ENCODE peak calls at places on chromosome 11, in ten cellular contexts. One of them, this sample, is unnamed.

GRCh38 chr11:28110839-28111235 is 2.6 kb downstream of the METTL15 start:
- DNase-seq in kidney epithelial cell: no peak
- DNase-seq in brain microvascular endothelial cell: no peak
- DNase-seq in adrenal gland: no peak
- DNase-seq in tibial nerve: no peak
- DNase-seq in foreskin fibroblast: no peak
- DNase-seq in sigmoid colon: no peak
- DNase-seq in AG10803: peak; percentile 32
- DNase-seq in colonic mucosa: peak; percentile 19
- DNase-seq in right atrium auricular region: no peak
- DNase-seq in this sample: no peak

GRCh38 chr11:3160252-3161031 is 4.7 kb downstream of the OSBPL5 start:
- DNase-seq in kidney epithelial cell: peak; percentile 49
- DNase-seq in brain microvascular endothelial cell: peak; percentile 90
- DNase-seq in adrenal gland: peak; percentile 92
- DNase-seq in tibial nerve: peak; percentile 85
- DNase-seq in foreskin fibroblast: peak; percentile 95
- DNase-seq in sigmoid colon: peak; percentile 96
- DNase-seq in AG10803: peak; percentile 88
- DNase-seq in colonic mucosa: peak; percentile 89
- DNase-seq in right atrium auricular region: peak; percentile 95
- DNase-seq in this sample: no peak

GRCh38 chr11:108122166-108122628 is 830 bp downstream of the ACAT1 start:
- DNase-seq in kidney epithelial cell: no peak
- DNase-seq in brain microvascular endothelial cell: peak; percentile 22
- DNase-seq in adrenal gland: peak; percentile 61
- DNase-seq in tibial nerve: no peak
- DNase-seq in foreskin fibroblast: peak; percentile 21
- DNase-seq in sigmoid colon: no peak
- DNase-seq in AG10803: peak; percentile 25
- DNase-seq in colonic mucosa: peak; percentile 45
- DNase-seq in right atrium auricular region: no peak
- DNase-seq in this sample: no peak

GRCh38 chr11:111387318-111387863 is 8.3 kb upstream of the POU2AF1 start:
- DNase-seq in kidney epithelial cell: no peak
- DNase-seq in brain microvascular endothelial cell: no peak
- DNase-seq in adrenal gland: peak; percentile 57
- DNase-seq in tibial nerve: no peak
- DNase-seq in foreskin fibroblast: no peak
- DNase-seq in sigmoid colon: peak; percentile 79
- DNase-seq in AG10803: no peak
- DNase-seq in colonic mucosa: peak; percentile 91
- DNase-seq in right atrium auricular region: no peak
- DNase-seq in this sample: peak; percentile 91

GRCh38 chr11:42524534-42525227 is 787.1 kb upstream of the API5 start:
- DNase-seq in kidney epithelial cell: no peak
- DNase-seq in brain microvascular endothelial cell: peak; percentile 66
- DNase-seq in adrenal gland: peak; percentile 60
- DNase-seq in tibial nerve: no peak
- DNase-seq in foreskin fibroblast: peak; percentile 1
- DNase-seq in sigmoid colon: peak; percentile 55
- DNase-seq in AG10803: peak; percentile 53
- DNase-seq in colonic mucosa: peak; percentile 42
- DNase-seq in right atrium auricular region: peak; percentile 60
- DNase-seq in this sample: peak; percentile 72

GRCh38 chr11:70005107-70005818 is 72.9 kb upstream of the ANO1 start:
- DNase-seq in kidney epithelial cell: no peak
- DNase-seq in brain microvascular endothelial cell: peak; percentile 12
- DNase-seq in adrenal gland: no peak
- DNase-seq in tibial nerve: no peak
- DNase-seq in foreskin fibroblast: peak; percentile 45
- DNase-seq in sigmoid colon: no peak
- DNase-seq in AG10803: peak; percentile 73
- DNase-seq in colonic mucosa: no peak
- DNase-seq in right atrium auricular region: no peak
- DNase-seq in this sample: no peak

GRCh38 chr11:28585007-28585406 is 476.8 kb downstream of the METTL15 start:
- DNase-seq in kidney epithelial cell: no peak
- DNase-seq in brain microvascular endothelial cell: peak; percentile 4
- DNase-seq in adrenal gland: no peak
- DNase-seq in tibial nerve: no peak
- DNase-seq in foreskin fibroblast: no peak
- DNase-seq in sigmoid colon: no peak
- DNase-seq in AG10803: peak; percentile 41
- DNase-seq in colonic mucosa: no peak
- DNase-seq in right atrium auricular region: no peak
- DNase-seq in this sample: no peak

GRCh38 chr11:11035331-11035730 is 177.5 kb upstream of the ZBED5 start:
- DNase-seq in kidney epithelial cell: no peak
- DNase-seq in brain microvascular endothelial cell: peak; percentile 39
- DNase-seq in adrenal gland: no peak
- DNase-seq in tibial nerve: no peak
- DNase-seq in foreskin fibroblast: no peak
- DNase-seq in sigmoid colon: no peak
- DNase-seq in AG10803: no peak
- DNase-seq in colonic mucosa: no peak
- DNase-seq in right atrium auricular region: no peak
- DNase-seq in this sample: no peak

GRCh38 chr11:125128450-125128849 is 17.0 kb upstream of the TMEM218 start:
- DNase-seq in kidney epithelial cell: no peak
- DNase-seq in brain microvascular endothelial cell: peak; percentile 52
- DNase-seq in adrenal gland: no peak
- DNase-seq in tibial nerve: no peak
- DNase-seq in foreskin fibroblast: peak; percentile 48
- DNase-seq in sigmoid colon: no peak
- DNase-seq in AG10803: peak; percentile 42
- DNase-seq in colonic mucosa: no peak
- DNase-seq in right atrium auricular region: no peak
- DNase-seq in this sample: no peak

GRCh38 chr11:125132071-125132470 is 20.6 kb upstream of the TMEM218 start:
- DNase-seq in kidney epithelial cell: no peak
- DNase-seq in brain microvascular endothelial cell: no peak
- DNase-seq in adrenal gland: no peak
- DNase-seq in tibial nerve: no peak
- DNase-seq in foreskin fibroblast: no peak
- DNase-seq in sigmoid colon: no peak
- DNase-seq in AG10803: no peak
- DNase-seq in colonic mucosa: no peak
- DNase-seq in right atrium auricular region: no peak
- DNase-seq in this sample: no peak

GRCh38 chr11:125129316-125129990 is 18.0 kb upstream of the TMEM218 start:
- DNase-seq in kidney epithelial cell: no peak
- DNase-seq in brain microvascular endothelial cell: no peak
- DNase-seq in adrenal gland: no peak
- DNase-seq in tibial nerve: no peak
- DNase-seq in foreskin fibroblast: no peak
- DNase-seq in sigmoid colon: no peak
- DNase-seq in AG10803: no peak
- DNase-seq in colonic mucosa: no peak
- DNase-seq in right atrium auricular region: no peak
- DNase-seq in this sample: no peak

GRCh38 chr11:125132586-125132985 is 21.2 kb upstream of the TMEM218 start:
- DNase-seq in kidney epithelial cell: no peak
- DNase-seq in brain microvascular endothelial cell: peak; percentile 8
- DNase-seq in adrenal gland: no peak
- DNase-seq in tibial nerve: no peak
- DNase-seq in foreskin fibroblast: no peak
- DNase-seq in sigmoid colon: no peak
- DNase-seq in AG10803: no peak
- DNase-seq in colonic mucosa: no peak
- DNase-seq in right atrium auricular region: no peak
- DNase-seq in this sample: no peak
- TF ChIP-seq CTCF in kidney epithelial cell: no peak
- TF ChIP-seq CTCF in brain microvascular endothelial cell: no peak
- TF ChIP-seq CTCF in adrenal gland: no peak
- TF ChIP-seq CTCF in tibial nerve: no peak
- TF ChIP-seq CTCF in foreskin fibroblast: no peak
- TF ChIP-seq CTCF in sigmoid colon: no peak
- TF ChIP-seq CTCF in AG10803: no peak
- TF ChIP-seq CTCF in colonic mucosa: no peak
- TF ChIP-seq CTCF in right atrium auricular region: no peak
- TF ChIP-seq CTCF in this sample: no peak

DNA sequence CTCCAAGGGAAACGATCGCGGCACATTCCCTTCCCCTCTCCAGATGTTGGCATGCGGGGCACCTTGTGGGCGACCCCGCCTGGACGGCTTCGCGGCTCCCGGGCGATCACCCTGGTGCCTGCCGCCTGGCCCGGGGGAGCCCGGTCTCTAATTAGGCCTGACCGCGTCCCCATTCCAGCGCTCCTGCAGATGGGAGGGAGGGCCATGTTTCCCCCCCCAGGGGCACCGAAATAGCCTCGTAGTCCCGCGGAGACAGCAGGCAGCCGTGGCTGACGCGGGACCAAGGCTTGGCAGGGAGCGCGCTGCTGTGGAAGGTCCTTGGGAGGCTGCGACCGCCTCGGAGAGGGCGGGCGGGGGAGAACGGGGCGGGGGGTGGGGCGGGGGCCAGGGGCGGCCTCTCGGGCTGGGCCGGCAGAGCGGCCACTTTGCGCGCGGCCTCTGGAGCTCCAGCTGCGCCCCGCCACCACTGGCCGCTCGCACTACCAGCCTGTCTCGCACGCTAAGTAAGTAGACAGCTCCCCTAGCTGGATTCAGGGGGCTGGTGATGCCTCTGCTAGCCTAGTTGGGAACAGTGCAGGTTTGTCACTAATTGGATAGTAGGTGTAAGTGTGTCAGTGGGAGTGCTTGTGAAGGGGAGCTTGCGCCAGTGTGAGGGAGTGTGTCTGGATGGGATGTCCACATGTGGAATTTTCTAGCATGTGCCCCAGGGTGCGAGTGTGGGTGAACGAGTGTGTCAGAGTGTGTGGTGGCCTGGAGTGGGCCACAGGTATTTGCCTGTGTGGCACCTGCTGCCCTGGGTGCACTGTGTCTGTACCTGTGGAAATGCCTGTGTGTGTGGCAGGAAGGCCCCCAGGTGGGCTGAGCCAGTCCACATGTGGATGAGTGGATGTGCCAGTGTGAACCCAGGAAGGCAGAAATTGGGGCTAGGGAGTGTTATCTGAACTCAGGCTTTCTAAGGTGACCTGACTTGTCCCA is at the start of gene INSC:
- DNase-seq in kidney epithelial cell: no peak
- DNase-seq in brain microvascular endothelial cell: no peak
- DNase-seq in adrenal gland: no peak
- DNase-seq in tibial nerve: no peak
- DNase-seq in foreskin fibroblast: peak; percentile 48
- DNase-seq in sigmoid colon: no peak
- DNase-seq in AG10803: peak; percentile 17
- DNase-seq in colonic mucosa: no peak
- DNase-seq in right atrium auricular region: no peak
- DNase-seq in this sample: no peak
- H3K4me3 ChIP-seq in kidney epithelial cell: peak within 1 kb of the TSS; percentile 18
- H3K4me3 ChIP-seq in brain microvascular endothelial cell: peak within 1 kb of the TSS; percentile 49
- H3K4me3 ChIP-seq in adrenal gland: no peak within 1 kb of the TSS
- H3K4me3 ChIP-seq in tibial nerve: peak within 1 kb of the TSS; percentile 19
- H3K4me3 ChIP-seq in foreskin fibroblast: peak within 1 kb of the TSS; percentile 33
- H3K4me3 ChIP-seq in sigmoid colon: peak within 1 kb of the TSS; percentile 25
- H3K4me3 ChIP-seq in AG10803: peak within 1 kb of the TSS; percentile 51
- H3K4me3 ChIP-seq in colonic mucosa: peak within 1 kb of the TSS; percentile 19
- H3K4me3 ChIP-seq in right atrium auricular region: peak within 1 kb of the TSS; percentile 41
- H3K4me3 ChIP-seq in this sample: no peak within 1 kb of the TSS

GRCh38 chr11:115910379-115910778 is 406.2 kb upstream of the CADM1 start:
- DNase-seq in kidney epithelial cell: no peak
- DNase-seq in brain microvascular endothelial cell: no peak
- DNase-seq in adrenal gland: no peak
- DNase-seq in tibial nerve: no peak
- DNase-seq in foreskin fibroblast: no peak
- DNase-seq in sigmoid colon: no peak
- DNase-seq in AG10803: no peak
- DNase-seq in colonic mucosa: no peak
- DNase-seq in right atrium auricular region: no peak
- DNase-seq in this sample: no peak

GRCh38 chr11:115916596-115916995 is 412.4 kb upstream of the CADM1 start:
- DNase-seq in kidney epithelial cell: no peak
- DNase-seq in brain microvascular endothelial cell: no peak
- DNase-seq in adrenal gland: no peak
- DNase-seq in tibial nerve: no peak
- DNase-seq in foreskin fibroblast: no peak
- DNase-seq in sigmoid colon: no peak
- DNase-seq in AG10803: no peak
- DNase-seq in colonic mucosa: no peak
- DNase-seq in right atrium auricular region: no peak
- DNase-seq in this sample: no peak

GRCh38 chr11:115911656-115912055 is 407.4 kb upstream of the CADM1 start:
- DNase-seq in kidney epithelial cell: no peak
- DNase-seq in brain microvascular endothelial cell: no peak
- DNase-seq in adrenal gland: no peak
- DNase-seq in tibial nerve: no peak
- DNase-seq in foreskin fibroblast: no peak
- DNase-seq in sigmoid colon: no peak
- DNase-seq in AG10803: no peak
- DNase-seq in colonic mucosa: no peak
- DNase-seq in right atrium auricular region: no peak
- DNase-seq in this sample: no peak

GRCh38 chr11:115912484-115912945 is 408.3 kb upstream of the CADM1 start:
- DNase-seq in kidney epithelial cell: no peak
- DNase-seq in brain microvascular endothelial cell: no peak
- DNase-seq in adrenal gland: no peak
- DNase-seq in tibial nerve: no peak
- DNase-seq in foreskin fibroblast: no peak
- DNase-seq in sigmoid colon: no peak
- DNase-seq in AG10803: no peak
- DNase-seq in colonic mucosa: no peak
- DNase-seq in right atrium auricular region: no peak
- DNase-seq in this sample: no peak
- TF ChIP-seq CTCF in kidney epithelial cell: peak; percentile 42
- TF ChIP-seq CTCF in brain microvascular endothelial cell: peak; percentile 40
- TF ChIP-seq CTCF in adrenal gland: no peak
- TF ChIP-seq CTCF in tibial nerve: no peak
- TF ChIP-seq CTCF in foreskin fibroblast: no peak
- TF ChIP-seq CTCF in sigmoid colon: no peak
- TF ChIP-seq CTCF in AG10803: peak; percentile 11
- TF ChIP-seq CTCF in colonic mucosa: no peak
- TF ChIP-seq CTCF in right atrium auricular region: no peak
- TF ChIP-seq CTCF in this sample: peak; percentile 30

DNA sequence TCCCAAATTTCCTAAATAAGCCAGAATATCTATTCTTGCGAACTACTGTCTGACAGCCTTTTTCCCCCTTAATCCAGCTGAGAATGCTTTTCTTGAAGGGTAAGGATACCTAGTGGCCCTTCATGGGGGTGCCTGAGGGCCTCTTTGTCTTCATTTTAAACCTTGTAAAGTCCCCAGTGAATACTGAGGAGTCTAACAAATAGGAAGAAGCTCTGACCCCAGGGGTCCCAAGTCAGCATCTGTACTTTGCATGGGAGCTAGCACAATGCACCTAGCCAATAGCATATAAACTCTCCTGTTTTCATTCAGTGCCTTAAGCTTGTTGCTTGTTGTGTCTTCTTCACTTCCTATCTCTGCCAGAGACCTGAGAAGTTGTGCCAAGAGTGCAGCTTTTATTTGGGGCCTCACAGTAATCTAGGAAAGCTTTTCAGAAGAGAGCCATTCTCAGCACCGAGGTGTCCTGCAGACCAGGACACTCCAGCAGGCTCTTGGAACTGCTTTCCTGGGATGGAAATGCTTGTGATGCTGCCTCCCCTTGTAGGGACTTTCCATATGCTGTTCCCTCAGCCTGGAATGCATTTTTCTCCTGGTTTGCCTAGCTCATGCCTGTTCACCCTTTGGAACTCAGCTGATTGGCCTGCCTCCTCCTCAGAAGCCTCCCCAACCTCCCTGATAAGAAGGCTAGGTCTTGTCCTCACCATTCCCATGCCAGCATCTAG is 37.2 kb downstream of the BMAL1 start:
- DNase-seq in kidney epithelial cell: no peak
- DNase-seq in brain microvascular endothelial cell: no peak
- DNase-seq in adrenal gland: no peak
- DNase-seq in tibial nerve: no peak
- DNase-seq in foreskin fibroblast: no peak
- DNase-seq in sigmoid colon: no peak
- DNase-seq in AG10803: no peak
- DNase-seq in colonic mucosa: no peak
- DNase-seq in right atrium auricular region: no peak
- DNase-seq in this sample: no peak
- H3K4me3 ChIP-seq in kidney epithelial cell: no peak overlapping the region
- H3K4me3 ChIP-seq in brain microvascular endothelial cell: no peak overlapping the region
- H3K4me3 ChIP-seq in adrenal gland: no peak overlapping the region
- H3K4me3 ChIP-seq in tibial nerve: no peak overlapping the region
- H3K4me3 ChIP-seq in foreskin fibroblast: no peak overlapping the region
- H3K4me3 ChIP-seq in sigmoid colon: no peak overlapping the region
- H3K4me3 ChIP-seq in AG10803: no peak overlapping the region
- H3K4me3 ChIP-seq in colonic mucosa: no peak overlapping the region
- H3K4me3 ChIP-seq in right atrium auricular region: no peak overlapping the region
- H3K4me3 ChIP-seq in this sample: no peak overlapping the region

This sample was measured in LNCaP clone FGC.